ENCODE peak calls at places on chromosomes 5 and 9, in five cellular contexts. K is epithelial cell of esophagus; Z is AG04449; M is PC-9; X is CD4-positive, CD25-positive, alpha-beta regulatory T cell. I is an unnamed sample.

GRCh38 chr5:119021333-119021732 is 33.0 kb upstream of the DTWD2 start:
- DNase-seq in K (no peak), Z (no peak), M (no peak), X (no peak), I (no peak)

GRCh38 chr9:34227445-34227844 is 48.6 kb downstream of the UBAP1 start:
- DNase-seq in K (no peak), Z (peak), M (no peak), X (no peak), I (no peak)

GRCh38 chr5:36502608-36503007 is 103.8 kb upstream of the SLC1A3 start:
- DNase-seq in K (peak), Z (peak), M (no peak), X (no peak), I (no peak)

GRCh38 chr5:20335978-20336377 is 348.0 kb upstream of the CDH18 start:
- DNase-seq in K (no peak), Z (no peak), M (peak), X (no peak), I (no peak)

GRCh38 chr9:129623331-129623730 is 2.4 kb upstream of the C9orf50 start:
- DNase-seq in K (no peak), Z (no peak), M (no peak), X (no peak), I (no peak)

GRCh38 chr9:133075925-133076324 is 14.1 kb downstream of the CEL start:
- DNase-seq in K (peak), Z (peak), M (no peak), X (no peak), I (no peak)

GRCh38 chr9:121776009-121776738 is 124.7 kb downstream of the DAB2IP start:
- DNase-seq in K (no peak), Z (no peak), M (no peak), X (no peak), I (no peak)

GRCh38 chr5:39780341-39780740 is 355.6 kb upstream of the DAB2 start:
- DNase-seq in K (no peak), Z (no peak), M (no peak), X (no peak), I (no peak)

GRCh38 chr9:20085842-20086241 is 297.0 kb upstream of the SLC24A2 start:
- DNase-seq in K (no peak), Z (no peak), M (no peak), X (no peak), I (no peak)

GRCh38 chr5:1923766-1924165 is 41.0 kb upstream of the IRX4 start:
- DNase-seq in K (no peak), Z (no peak), M (no peak), X (no peak), I (no peak)

GRCh38 chr9:123457586-123457985 is 101.6 kb downstream of the CRB2 start:
- DNase-seq in K (no peak), Z (no peak), M (no peak), X (no peak), I (no peak)

GRCh38 chr5:149030392-149030791 is 32.5 kb downstream of the SH3TC2 start:
- DNase-seq in K (peak), Z (no peak), M (peak), X (no peak), I (no peak)

GRCh38 chr5:128408622-128409021 is 129.4 kb downstream of the FBN2 start:
- DNase-seq in K (no peak), Z (no peak), M (no peak), X (no peak), I (peak)

GRCh38 chr9:33628865-33629410 is 104.9 kb downstream of the ANKRD18B start:
- DNase-seq in K (no peak), Z (no peak), M (no peak), X (no peak), I (no peak)

GRCh38 chr5:53783624-53784228 is 223.3 kb downstream of the NDUFS4 start:
- DNase-seq in K (no peak), Z (no peak), M (no peak), X (no peak), I (no peak)

GRCh38 chr9:78982849-78983248 is 588.9 kb upstream of the TLE4 start:
- DNase-seq in K (peak), Z (no peak), M (peak), X (no peak), I (no peak)

GRCh38 chr9:33619666-33620404 is 95.8 kb downstream of the ANKRD18B start:
- DNase-seq in K (peak), Z (peak), M (no peak), X (no peak), I (no peak)

GRCh38 chr9:34520096-34520495 is 2.7 kb downstream of the ENHO start:
- DNase-seq in K (no peak), Z (no peak), M (no peak), X (no peak), I (no peak)

GRCh38 chr9:35519697-35520403 is 29.9 kb downstream of the RUSC2 start:
- DNase-seq in K (peak), Z (no peak), M (no peak), X (no peak), I (no peak)

GRCh38 chr9:135478858-135479468 is 619 bp upstream of the PPP1R26 start:
- DNase-seq in K (peak), Z (no peak), M (peak), X (no peak), I (no peak)

GRCh38 chr5:78509884-78510769 is 138.4 kb downstream of the LHFPL2 start:
- DNase-seq in K (peak), Z (no peak), M (peak), X (peak), I (peak)

GRCh38 chr5:128706269-128706668 is 168.2 kb upstream of the FBN2 start:
- DNase-seq in K (peak), Z (no peak), M (no peak), X (no peak), I (no peak)

GRCh38 chr5:151682751-151683331 is 3.9 kb downstream of the SPARC start:
- DNase-seq in K (peak), Z (no peak), M (no peak), X (no peak), I (no peak)

GRCh38 chr5:178808886-178809285 is 50.9 kb upstream of the ZNF354B start:
- DNase-seq in K (no peak), Z (no peak), M (no peak), X (no peak), I (no peak)

GRCh38 chr5:75496026-75496425 is 15.4 kb downstream of the CERT1 start:
- DNase-seq in K (no peak), Z (no peak), M (no peak), X (no peak), I (no peak)

GRCh38 chr9:127975376-127976315 is 5.1 kb downstream of the EEIG1 start:
- DNase-seq in K (no peak), Z (no peak), M (no peak), X (no peak), I (no peak)
- H3K4me3 ChIP-seq in K (no peak), Z (no peak), M (peak), X (peak), I (no peak)

GRCh38 chr9:109012876-109013677 is at the start of gene CTNNAL1:
- DNase-seq in K (peak), Z (no peak), M (peak), X (peak), I (peak)

GRCh38 chr9:109014267-109015025 is 1.1 kb upstream of the CTNNAL1 start:
- DNase-seq in K (peak), Z (no peak), M (peak), X (peak), I (no peak)

GRCh38 chr9:109013678-109014145 is 413 bp upstream of the CTNNAL1 start:
- DNase-seq in K (no peak), Z (no peak), M (no peak), X (no peak), I (no peak)

GRCh38 chr9:109012009-109012875 is 1.1 kb downstream of the CTNNAL1 start:
- DNase-seq in K (peak), Z (peak), M (peak), X (peak), I (peak)

GRCh38 chr9:109010676-109011655 is 2.3 kb downstream of the CTNNAL1 start:
- DNase-seq in K (peak), Z (peak), M (peak), X (peak), I (peak)
- H3K4me3 ChIP-seq in K (no peak), Z (peak), M (peak), X (peak), I (no peak)

GRCh38 chr9:27413507-27414214 is 110.4 kb upstream of the IFNK start:
- DNase-seq in K (no peak), Z (no peak), M (no peak), X (no peak), I (no peak)

GRCh38 chr9:27414215-27414731 is 109.8 kb upstream of the IFNK start:
- DNase-seq in K (no peak), Z (no peak), M (no peak), X (no peak), I (no peak)

GRCh38 chr9:27408523-27408922 is 111.6 kb upstream of the EQTN start:
- DNase-seq in K (no peak), Z (no peak), M (no peak), X (no peak), I (no peak)

GRCh38 chr9:27412081-27412480 is 112.0 kb upstream of the IFNK start:
- DNase-seq in K (no peak), Z (no peak), M (no peak), X (no peak), I (no peak)

GRCh38 chr9:27412963-27413362 is 111.1 kb upstream of the IFNK start:
- DNase-seq in K (no peak), Z (no peak), M (no peak), X (no peak), I (no peak)
- H3K4me3 ChIP-seq in K (no peak), Z (no peak), M (no peak), X (no peak), I (no peak)

GRCh38 chr9:29319727-29320513 is 1746.6 kb upstream of the C9orf72 start:
- DNase-seq in K (no peak), Z (no peak), M (no peak), X (no peak), I (peak)
- H3K4me3 ChIP-seq in K (no peak), Z (no peak), M (no peak), X (no peak), I (no peak)

GRCh38 chr9:113621309-113621791 is 157.8 kb downstream of the RGS3 start:
- DNase-seq in K (no peak), Z (no peak), M (no peak), X (no peak), I (no peak)

GRCh38 chr9:113620016-113620376 is 156.5 kb downstream of the RGS3 start:
- DNase-seq in K (no peak), Z (no peak), M (no peak), X (no peak), I (no peak)

GRCh38 chr9:113617550-113617949 is 154.0 kb downstream of the RGS3 start:
- DNase-seq in K (no peak), Z (no peak), M (no peak), X (no peak), I (no peak)

GRCh38 chr9:113620377-113621161 is 157.0 kb downstream of the RGS3 start:
- DNase-seq in K (peak), Z (no peak), M (peak), X (no peak), I (no peak)

GRCh38 chr9:113619156-113619861 is 155.8 kb downstream of the RGS3 start:
- DNase-seq in K (no peak), Z (no peak), M (no peak), X (no peak), I (no peak)
- H3K4me3 ChIP-seq in K (no peak), Z (no peak), M (no peak), X (no peak), I (no peak)

DNA sequence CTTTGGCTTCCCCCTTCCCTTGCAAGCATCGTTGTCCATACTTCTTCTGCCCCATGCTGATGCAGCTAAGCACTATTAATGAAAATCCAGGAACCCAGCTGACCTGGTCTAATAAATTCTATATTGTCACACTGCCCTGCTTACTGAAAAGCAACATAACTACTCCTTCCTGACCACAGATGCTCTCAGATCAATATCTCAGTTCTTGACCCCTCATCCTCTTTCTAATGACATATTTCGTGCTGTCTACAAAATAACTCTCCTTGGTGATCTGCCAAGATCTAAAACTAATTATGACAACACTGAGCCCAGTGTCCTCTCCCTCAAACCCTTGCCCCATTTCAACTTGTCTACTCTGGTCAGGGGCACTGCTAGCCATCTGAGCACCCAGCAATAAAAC is 405.5 kb downstream of the EFNA5 start:
- DNase-seq in K (no peak), Z (no peak), M (no peak), X (no peak), I (peak)
- H3K4me3 ChIP-seq in K (no peak), Z (no peak), M (no peak), X (no peak), I (no peak)

I was measured in GM12865.